ENCODE peak calls at places on chromosomes 4 and X, in nine cellular contexts. B, U, S, H, P, T, O, G and J are unnamed samples.

GRCh38 chr4:15938182-15938581 is 358 bp downstream of the FGFBP1 start:
- DNase-seq in B (no peak), U (no peak), S (no peak), H (no peak), P (peak; percentile 76), T (no peak), O (no peak), G (no peak), J (no peak)

GRCh38 chr4:68373513-68373912 is 23.6 kb upstream of the YTHDC1 start:
- DNase-seq in B (peak; percentile 86), U (no peak), S (peak; percentile 84), H (peak; percentile 78), P (peak; percentile 85), T (peak; percentile 77), O (peak; percentile 31), G (no peak), J (peak; percentile 36)

GRCh38 chr4:185638548-185639301 is 103.4 kb upstream of the PDLIM3 start:
- DNase-seq in B (no peak), U (no peak), S (peak; percentile 10), H (no peak), P (no peak), T (no peak), O (no peak), G (no peak), J (no peak)

GRCh38 chrX:18582910-18583493 is 88.9 kb downstream of the RS1 start:
- DNase-seq in B (no peak), U (no peak), S (no peak), H (peak; percentile 21), P (no peak), T (no peak), O (no peak), G (no peak), J (no peak)

GRCh38 chrX:11336201-11336600 is 43.0 kb downstream of the AMELX start:
- DNase-seq in B (no peak), U (no peak), S (no peak), H (no peak), P (no peak), T (no peak), O (no peak), G (no peak), J (no peak)

GRCh38 chr4:118727360-118727759 is 42.2 kb downstream of the METTL14 start:
- DNase-seq in B (no peak), U (no peak), S (no peak), H (no peak), P (no peak), T (no peak), O (no peak), G (no peak), J (no peak)

GRCh38 chr4:40323866-40324265 is 11.3 kb upstream of the CHRNA9 start:
- DNase-seq in B (no peak), U (no peak), S (no peak), H (no peak), P (no peak), T (no peak), O (no peak), G (no peak), J (no peak)

GRCh38 chrX:47217121-47217851 is 1.2 kb upstream of the CDK16 start:
- DNase-seq in B (no peak), U (peak; percentile 44), S (peak; percentile 53), H (peak; percentile 46), P (peak; percentile 88), T (no peak), O (no peak), G (peak; percentile 50), J (no peak)

GRCh38 chrX:67720344-67720743 is 176.5 kb downstream of the AR start:
- DNase-seq in B (no peak), U (no peak), S (peak; percentile 25), H (peak; percentile 3), P (no peak), T (no peak), O (no peak), G (no peak), J (no peak)

GRCh38 chr4:34105311-34105710 is 2139.0 kb downstream of the ARAP2 start:
- DNase-seq in B (no peak), U (no peak), S (peak; percentile 83), H (no peak), P (no peak), T (no peak), O (no peak), G (no peak), J (no peak)

GRCh38 chr4:168274871-168275270 is 43.7 kb downstream of the DDX60 start:
- DNase-seq in B (no peak), U (no peak), S (no peak), H (no peak), P (no peak), T (no peak), O (no peak), G (no peak), J (no peak)

GRCh38 chr4:84985952-84986351 is 19.5 kb upstream of the WDFY3 start:
- DNase-seq in B (no peak), U (peak; percentile 6), S (peak; percentile 59), H (peak; percentile 39), P (no peak), T (no peak), O (no peak), G (no peak), J (no peak)

GRCh38 chr4:116055857-116056827 is 942.7 kb upstream of the NDST4 start:
- DNase-seq in B (no peak), U (no peak), S (peak; percentile 10), H (no peak), P (no peak), T (no peak), O (no peak), G (no peak), J (no peak)

GRCh38 chr4:126172126-126172525 is 857.4 kb downstream of the FAT4 start:
- DNase-seq in B (no peak), U (no peak), S (no peak), H (no peak), P (no peak), T (no peak), O (no peak), G (no peak), J (no peak)